ENCODE peak calls at places on chromosomes 16 and 17, in five cellular contexts. K is stimulated activated CD4-positive, alpha-beta T cell treated with anti-CD3 and anti-CD28 coated beads, Interleukin-4, amount 100 ng/mL, for 24 hours; C is stimulated activated naive CD8-positive, alpha-beta T cell treated with anti-CD3 and anti-CD28 coated beads, Interleukin-15, Interleukin-2, amounts not matched to agents 100 U/mL and 50 U/mL, for 24 hours; F is kidney epithelial cell; V is B cell. S is an unnamed sample.

GRCh38 chr16:3188925-3189825 is 1.2 kb downstream of the OR1F1 start:
- DNase-seq in K (peak; percentile 52), C (peak; percentile 80), F (no peak), V (no peak), S (peak; percentile 85)

GRCh38 chr17:49922095-49922494 is 46.9 kb upstream of the DLX4 start:
- DNase-seq in K (no peak), C (no peak), F (no peak), V (no peak), S (no peak)

GRCh38 chr16:12155235-12155634 is 178.7 kb downstream of the SNX29 start:
- DNase-seq in K (no peak), C (no peak), F (no peak), V (peak; percentile 15), S (no peak)

GRCh38 chr17:37607637-37608368 is 1.4 kb downstream of the SYNRG start:
- DNase-seq in K (no peak), C (peak; percentile 44), F (no peak), V (no peak), S (no peak)

GRCh38 chr17:59572301-59572924 is 7.0 kb downstream of the DHX40 start:
- DNase-seq in K (peak; percentile 16), C (peak; percentile 27), F (no peak), V (no peak), S (no peak)

GRCh38 chr17:50944054-50944901 is 78.1 kb upstream of the TOB1 start:
- DNase-seq in K (peak; percentile 75), C (peak; percentile 86), F (no peak), V (no peak), S (peak; percentile 96)

GRCh38 chr17:45262516-45263476 is 902 bp upstream of the SPATA32 start:
- DNase-seq in K (no peak), C (no peak), F (no peak), V (no peak), S (no peak)

GRCh38 chr17:74214642-74215331 is 1.4 kb downstream of the TTYH2 start:
- DNase-seq in K (no peak), C (no peak), F (no peak), V (no peak), S (no peak)

GRCh38 chr16:86899757-86900156 is 321.4 kb downstream of the FOXL1 start:
- DNase-seq in K (no peak), C (no peak), F (no peak), V (no peak), S (no peak)

GRCh38 chr17:48546924-48547838 is 2.3 kb upstream of the HOXB2 start:
- DNase-seq in K (no peak), C (no peak), F (no peak), V (no peak), S (peak; percentile 94)

GRCh38 chr17:19415311-19415710 is 4.3 kb downstream of the RNF112 start:
- DNase-seq in K (no peak), C (no peak), F (no peak), V (no peak), S (no peak)

GRCh38 chr17:61570118-61570517 is 20.9 kb downstream of the NACA2 start:
- DNase-seq in K (no peak), C (no peak), F (no peak), V (no peak), S (no peak)

GRCh38 chr17:77529328-77529650 is 388.5 kb downstream of the SEC14L1 start:
- DNase-seq in K (no peak), C (no peak), F (no peak), V (no peak), S (no peak)

GRCh38 chr17:2693561-2694380 is 17.8 kb downstream of the CLUH start:
- DNase-seq in K (no peak), C (no peak), F (no peak), V (no peak), S (no peak)

GRCh38 chr17:68461589-68461988 is 4.3 kb upstream of the WIPI1 start:
- DNase-seq in K (no peak), C (peak; percentile 39), F (no peak), V (no peak), S (no peak)

GRCh38 chr17:57971572-57971971 is 16.4 kb upstream of the CUEDC1 start:
- DNase-seq in K (no peak), C (no peak), F (no peak), V (no peak), S (no peak)

GRCh38 chr17:1515640-1516402 is 591 bp downstream of the INPP5K start:
- DNase-seq in K (peak; percentile 60), C (peak; percentile 46), F (peak; percentile 47), V (peak; percentile 86), S (no peak)

S was measured in K562.